ENCODE peak calls at places on chromosomes 5 and 9, in seven cellular contexts. D is upper lobe of right lung, M is GM12865, B is dorsolateral prefrontal cortex, Q is brain microvascular endothelial cell, U is Peyer's patch, V is right atrium auricular region. S is an unnamed sample.

GRCh38 chr9:13034696-13035006 is 244.8 kb downstream of the MPDZ start:
- DNase-seq in V (no peak), B (no peak), Q (no peak), M (no peak), U (no peak), D (no peak), S (no peak)

GRCh38 chr9:37408933-37409710 is 13.4 kb upstream of the GRHPR start:
- DNase-seq in U (peak; percentile 97), D (no peak), M (peak; percentile 100), B (no peak), V (no peak), Q (no peak), S (no peak)

GRCh38 chr5:141617128-141617527 is 1.7 kb downstream of the DIAPH1 start:
- DNase-seq in U (no peak), B (no peak), D (no peak), Q (no peak), V (no peak), M (no peak), S (no peak)

GRCh38 chr5:133565993-133566392 is 46.3 kb downstream of the FSTL4 start:
- DNase-seq in B (no peak), M (peak; percentile 16), U (no peak), Q (peak; percentile 47), V (no peak), D (no peak), S (peak; percentile 84)

GRCh38 chr9:117136461-117136860 is 278.4 kb downstream of the ASTN2 start:
- DNase-seq in D (no peak), V (no peak), M (no peak), U (no peak), B (no peak), Q (no peak), S (no peak)

GRCh38 chr9:96080364-96080763 is 204.9 kb downstream of the ERCC6L2 start:
- DNase-seq in M (no peak), V (no peak), Q (no peak), B (no peak), U (no peak), D (no peak), S (no peak)

GRCh38 chr5:108381955-108382783 is at the start of gene FBXL17:
- DNase-seq in Q (peak; percentile 89), B (peak; percentile 87), D (peak; percentile 98), M (peak; percentile 98), U (peak; percentile 94), V (peak; percentile 96), S (peak; percentile 89)

GRCh38 chr5:35436441-35437057 is 181.1 kb upstream of the SPEF2 start:
- DNase-seq in D (no peak), U (no peak), B (no peak), V (no peak), Q (peak; percentile 9), M (peak; percentile 52), S (no peak)

GRCh38 chr9:68750179-68750685 is 45.2 kb downstream of the PIP5K1B start:
- DNase-seq in U (no peak), Q (no peak), V (no peak), M (no peak), D (no peak), B (no peak), S (no peak)

GRCh38 chr9:106588601-106589000 is 274.4 kb upstream of the ZNF462 start:
- DNase-seq in Q (no peak), B (no peak), V (no peak), U (no peak), D (no peak), M (no peak), S (no peak)

GRCh38 chr5:151477106-151477505 is 29.7 kb downstream of the SLC36A1 start:
- DNase-seq in B (no peak), Q (peak; percentile 36), M (no peak), V (no peak), D (no peak), U (no peak), S (no peak)

GRCh38 chr5:172502410-172502809 is 48.1 kb upstream of the SH3PXD2B start:
- DNase-seq in U (no peak), Q (no peak), D (peak; percentile 19), M (no peak), B (no peak), V (peak; percentile 57), S (no peak)

GRCh38 chr9:104900871-104901270 is 27.1 kb downstream of the ABCA1 start:
- DNase-seq in U (no peak), D (no peak), V (no peak), M (no peak), Q (no peak), B (no peak), S (no peak)

GRCh38 chr5:959581-960531 is 48.7 kb upstream of the NKD2 start:
- DNase-seq in B (no peak), Q (no peak), U (no peak), M (no peak), V (peak; percentile 34), D (peak; percentile 64), S (no peak)

GRCh38 chr5:109388407-109388806 is 21.4 kb downstream of the PJA2 start:
- DNase-seq in U (no peak), Q (no peak), V (no peak), D (no peak), M (no peak), B (no peak), S (no peak)

GRCh38 chr5:54996476-54996875 is 11.1 kb upstream of the ESM1 start:
- DNase-seq in Q (peak; percentile 59), M (no peak), B (no peak), D (no peak), U (no peak), V (no peak), S (no peak)

GRCh38 chr5:103598997-103599556 is 36.5 kb upstream of the NUDT12 start:
- DNase-seq in Q (no peak), M (peak; percentile 4), U (no peak), D (no peak), B (no peak), V (no peak), S (no peak)

GRCh38 chr9:135147473-135147805 is 60.0 kb downstream of the OLFM1 start:
- DNase-seq in U (no peak), D (no peak), M (no peak), V (no peak), Q (no peak), B (no peak), S (no peak)

GRCh38 chr5:145906401-145906800 is 30.0 kb upstream of the SH3RF2 start:
- DNase-seq in M (no peak), Q (no peak), B (no peak), D (no peak), V (no peak), U (no peak), S (no peak)

GRCh38 chr5:145912019-145912418 is 24.4 kb upstream of the SH3RF2 start:
- DNase-seq in M (no peak), U (no peak), V (no peak), B (no peak), D (no peak), Q (no peak), S (no peak)

GRCh38 chr5:145911164-145911563 is 25.2 kb upstream of the SH3RF2 start:
- DNase-seq in D (no peak), B (no peak), M (no peak), V (no peak), Q (no peak), U (no peak), S (peak; percentile 12)

GRCh38 chr5:145904743-145905142 is 31.6 kb upstream of the SH3RF2 start:
- DNase-seq in B (no peak), U (no peak), D (no peak), V (no peak), M (no peak), Q (no peak), S (no peak)

GRCh38 chr5:145908206-145908945 is 28.0 kb upstream of the SH3RF2 start:
- DNase-seq in D (no peak), B (no peak), V (no peak), U (no peak), Q (no peak), M (no peak), S (no peak)
- TF ChIP-seq CTCF in D (no peak), B (no peak), V (no peak), U (no peak), Q (peak; percentile 47), M (no peak), S (no peak)

DNA sequence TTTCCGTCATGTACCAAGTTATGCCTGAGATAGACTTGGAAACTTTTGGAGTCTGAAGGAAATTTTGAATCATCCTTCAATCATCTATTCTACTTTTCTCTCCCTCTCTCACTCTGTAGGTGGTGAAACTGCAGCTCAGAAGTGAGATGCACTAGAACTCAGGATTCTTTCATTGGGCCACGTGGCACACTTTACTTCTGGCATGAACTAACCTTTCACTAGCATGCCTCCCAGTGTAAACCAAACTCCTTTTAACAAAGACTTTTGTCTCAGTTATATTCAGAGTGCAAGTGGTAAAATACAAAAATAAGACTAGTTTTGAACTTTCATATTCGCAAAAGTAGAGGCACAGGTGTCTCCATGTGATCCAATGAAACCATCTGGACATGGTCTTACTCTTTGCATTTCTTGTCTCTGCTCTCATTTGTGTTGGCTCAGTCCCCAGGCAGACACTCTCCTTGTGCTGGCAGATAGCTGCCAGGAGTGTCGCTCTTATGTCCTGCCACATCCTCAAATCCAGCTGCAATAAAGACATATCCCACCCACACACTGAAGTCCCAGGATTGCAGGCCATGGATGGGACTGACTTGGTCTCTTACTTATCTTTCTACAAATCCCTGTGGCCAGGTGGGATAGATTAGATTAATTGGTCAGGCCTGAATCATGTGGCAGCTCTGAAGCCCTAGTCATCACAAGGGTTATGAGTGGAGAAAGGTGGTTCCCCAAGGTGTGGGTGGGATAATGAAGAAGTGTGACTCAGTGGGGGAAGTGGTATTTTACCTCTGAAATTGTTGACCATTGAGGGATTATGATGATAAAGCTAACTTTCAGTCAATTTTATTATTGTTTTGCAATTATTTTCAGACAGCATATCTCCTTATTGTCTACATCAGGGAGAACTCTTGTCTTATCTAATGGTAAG is 267.5 kb downstream of the GABRB2 start:
- DNase-seq in M (peak; percentile 15), Q (no peak), D (no peak), V (no peak), B (no peak), U (no peak), S (no peak)
- TF ChIP-seq CTCF in M (no peak), Q (no peak), D (no peak), V (no peak), B (no peak), U (no peak), S (no peak)

GRCh38 chr9:73200694-73201432 is 49.2 kb downstream of the ANXA1 start:
- DNase-seq in Q (no peak), U (no peak), D (no peak), V (no peak), M (peak; percentile 18), B (no peak), S (no peak)

GRCh38 chr9:73199448-73199847 is 47.8 kb downstream of the ANXA1 start:
- DNase-seq in M (no peak), B (no peak), Q (no peak), V (no peak), D (no peak), U (no peak), S (no peak)

GRCh38 chr9:73204910-73205309 is 53.2 kb downstream of the ANXA1 start:
- DNase-seq in V (no peak), Q (no peak), B (no peak), U (no peak), D (no peak), M (no peak), S (no peak)

GRCh38 chr9:73202992-73203391 is 51.3 kb downstream of the ANXA1 start:
- DNase-seq in M (no peak), V (no peak), D (no peak), B (no peak), U (no peak), Q (no peak), S (no peak)

GRCh38 chr9:73199886-73200285 is 48.2 kb downstream of the ANXA1 start:
- DNase-seq in Q (no peak), B (no peak), V (no peak), U (no peak), M (no peak), D (no peak), S (peak; percentile 21)
- TF ChIP-seq CTCF in Q (peak; percentile 53), B (no peak), V (no peak), U (no peak), M (no peak), D (no peak), S (no peak)

GRCh38 chr5:23820764-23821471 is 313.5 kb downstream of the PRDM9 start:
- DNase-seq in U (no peak), D (no peak), Q (peak; percentile 3), V (no peak), M (peak; percentile 0), B (no peak), S (peak; percentile 4)
- TF ChIP-seq CTCF in U (no peak), D (peak; percentile 32), Q (peak; percentile 25), V (peak; percentile 11), M (no peak), B (peak; percentile 19), S (peak; percentile 54)